ENCODE peak calls at places on chromosomes 12 and 14, in six cellular contexts. One of them, this sample, is unnamed. For H3K4me1, the result is how much of the 10 kb centered on the place peaks cover.

GRCh38 chr12:3600039-3600720 is 109.2 kb downstream of the PRMT8 start:
- DNase-seq in SJCRH30: peak
- DNase-seq in ovary: no peak
- DNase-seq in psoas muscle: no peak
- DNase-seq in CD4-positive, alpha-beta memory T cell: no peak
- DNase-seq in vagina: no peak
- DNase-seq in this sample: no peak

GRCh38 chr14:84080961-84081360 is 1449.0 kb upstream of the FLRT2 start:
- DNase-seq in SJCRH30: no peak
- DNase-seq in ovary: no peak
- DNase-seq in psoas muscle: no peak
- DNase-seq in CD4-positive, alpha-beta memory T cell: no peak
- DNase-seq in vagina: no peak
- DNase-seq in this sample: no peak

GRCh38 chr14:22500954-22501353 is 88.1 kb downstream of the DAD1 start:
- DNase-seq in SJCRH30: no peak
- DNase-seq in ovary: no peak
- DNase-seq in psoas muscle: peak
- DNase-seq in CD4-positive, alpha-beta memory T cell: no peak
- DNase-seq in vagina: no peak
- DNase-seq in this sample: no peak

GRCh38 chr14:38197001-38197760 is 10.5 kb upstream of the SSTR1 start:
- DNase-seq in SJCRH30: no peak
- DNase-seq in ovary: no peak
- DNase-seq in psoas muscle: no peak
- DNase-seq in CD4-positive, alpha-beta memory T cell: peak
- DNase-seq in vagina: no peak
- DNase-seq in this sample: no peak

GRCh38 chr12:14185441-14186192 is 179.9 kb upstream of the ATF7IP start:
- DNase-seq in SJCRH30: peak
- DNase-seq in ovary: no peak
- DNase-seq in psoas muscle: no peak
- DNase-seq in CD4-positive, alpha-beta memory T cell: peak
- DNase-seq in vagina: no peak
- DNase-seq in this sample: no peak

GRCh38 chr12:123519151-123520001 is 14.1 kb downstream of the RILPL1 start:
- DNase-seq in SJCRH30: no peak
- DNase-seq in ovary: no peak
- DNase-seq in psoas muscle: peak
- DNase-seq in CD4-positive, alpha-beta memory T cell: no peak
- DNase-seq in vagina: no peak
- DNase-seq in this sample: peak

GRCh38 chr12:46266869-46267617 is 1.8 kb downstream of the SLC38A1 start:
- DNase-seq in SJCRH30: peak
- DNase-seq in ovary: peak
- DNase-seq in psoas muscle: peak
- DNase-seq in CD4-positive, alpha-beta memory T cell: peak
- DNase-seq in vagina: no peak
- DNase-seq in this sample: peak

GRCh38 chr14:50068496-50068895 is 47.9 kb downstream of the VCPKMT start:
- DNase-seq in SJCRH30: no peak
- DNase-seq in ovary: no peak
- DNase-seq in psoas muscle: no peak
- DNase-seq in CD4-positive, alpha-beta memory T cell: no peak
- DNase-seq in vagina: no peak
- DNase-seq in this sample: no peak

GRCh38 chr14:103207038-103207403 is 83.8 kb downstream of the TNFAIP2 start:
- DNase-seq in SJCRH30: no peak
- DNase-seq in ovary: peak
- DNase-seq in psoas muscle: peak
- DNase-seq in CD4-positive, alpha-beta memory T cell: no peak
- DNase-seq in vagina: no peak
- DNase-seq in this sample: peak

GRCh38 chr14:89399594-89400068 is 17.4 kb downstream of the FOXN3 start:
- DNase-seq in SJCRH30: peak
- DNase-seq in ovary: no peak
- DNase-seq in psoas muscle: no peak
- DNase-seq in CD4-positive, alpha-beta memory T cell: no peak
- DNase-seq in vagina: no peak
- DNase-seq in this sample: no peak

DNA sequence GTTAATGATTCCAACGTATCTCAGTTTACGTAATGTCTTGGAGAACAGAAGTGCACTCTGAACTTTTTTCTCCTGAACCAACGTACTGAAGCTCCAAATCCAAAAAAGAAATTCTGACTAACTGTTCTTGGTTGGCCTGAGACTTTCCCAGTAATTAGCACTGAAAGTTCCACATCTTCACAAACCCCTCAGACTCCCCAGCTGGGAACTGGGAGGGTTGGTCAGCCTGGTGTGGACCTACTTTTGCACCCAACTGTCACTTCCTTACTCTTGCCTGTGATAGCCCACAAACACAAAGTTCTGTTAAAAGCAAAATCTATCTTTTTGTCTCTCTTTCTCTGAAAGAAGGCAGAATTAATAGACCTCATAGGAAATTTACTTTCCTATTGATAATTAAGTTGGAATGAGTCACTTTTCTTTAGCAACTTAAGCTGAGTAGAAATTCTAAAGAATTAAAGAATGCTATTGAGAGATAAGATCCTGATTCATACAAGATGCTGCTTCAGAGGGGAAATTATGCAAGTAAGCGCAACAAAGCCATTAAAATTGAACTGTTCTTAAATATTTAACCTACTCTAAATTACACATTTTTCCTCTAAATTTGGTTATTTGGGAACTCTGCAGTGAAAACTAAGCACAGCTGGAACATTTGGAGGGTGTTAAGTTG is 155.0 kb downstream of the EPS8 start:
- DNase-seq in SJCRH30: no peak
- DNase-seq in ovary: no peak
- DNase-seq in psoas muscle: no peak
- DNase-seq in CD4-positive, alpha-beta memory T cell: no peak
- DNase-seq in vagina: no peak
- DNase-seq in this sample: peak
- H3K27ac ChIP-seq in SJCRH30: no peak
- H3K27ac ChIP-seq in ovary: no peak
- H3K27ac ChIP-seq in psoas muscle: no peak
- H3K27ac ChIP-seq in CD4-positive, alpha-beta memory T cell: no peak
- H3K27ac ChIP-seq in vagina: peak
- H3K27ac ChIP-seq in this sample: no peak

DNA sequence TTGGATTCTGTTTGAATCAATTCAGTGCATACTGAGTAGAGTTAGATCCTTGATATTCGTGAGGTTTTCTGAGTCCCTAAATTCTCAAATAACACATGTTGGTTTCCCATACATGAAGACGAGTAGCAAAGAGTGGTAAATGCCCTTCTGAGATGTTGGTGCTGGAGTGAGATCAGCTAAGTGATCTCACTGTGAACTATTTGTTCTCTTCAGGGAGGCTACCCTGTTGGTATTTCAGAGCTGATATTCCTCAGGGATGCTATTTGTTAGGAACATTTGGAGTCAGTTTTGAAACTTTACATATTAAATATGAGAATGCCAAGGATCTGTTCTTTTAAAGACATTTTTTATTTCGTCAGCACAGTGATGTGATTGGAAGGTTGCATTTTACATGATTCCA is 54.7 kb downstream of the SUSD6 start:
- DNase-seq in SJCRH30: no peak
- DNase-seq in ovary: no peak
- DNase-seq in psoas muscle: no peak
- DNase-seq in CD4-positive, alpha-beta memory T cell: no peak
- DNase-seq in vagina: no peak
- DNase-seq in this sample: no peak
- H3K4me1 ChIP-seq in SJCRH30: under half
- H3K4me1 ChIP-seq in ovary: under half
- H3K4me1 ChIP-seq in psoas muscle: half or more
- H3K4me1 ChIP-seq in CD4-positive, alpha-beta memory T cell: half or more
- H3K4me1 ChIP-seq in vagina: half or more
- H3K4me1 ChIP-seq in this sample: under half

GRCh38 chr14:81452766-81453165 is 52.6 kb upstream of the STON2 start:
- DNase-seq in SJCRH30: peak
- DNase-seq in ovary: no peak
- DNase-seq in psoas muscle: no peak
- DNase-seq in CD4-positive, alpha-beta memory T cell: no peak
- DNase-seq in vagina: no peak
- DNase-seq in this sample: no peak
- H3K4me3 ChIP-seq in SJCRH30: peak
- H3K4me3 ChIP-seq in ovary: no peak
- H3K4me3 ChIP-seq in psoas muscle: peak
- H3K4me3 ChIP-seq in CD4-positive, alpha-beta memory T cell: no peak
- H3K4me3 ChIP-seq in vagina: no peak
- H3K4me3 ChIP-seq in this sample: no peak

GRCh38 chr12:50739611-50740010 is 24.3 kb upstream of the ATF1 start:
- DNase-seq in SJCRH30: no peak
- DNase-seq in ovary: no peak
- DNase-seq in psoas muscle: no peak
- DNase-seq in CD4-positive, alpha-beta memory T cell: no peak
- DNase-seq in vagina: no peak
- DNase-seq in this sample: no peak
- H3K27ac ChIP-seq in SJCRH30: no peak
- H3K27ac ChIP-seq in ovary: no peak
- H3K27ac ChIP-seq in psoas muscle: no peak
- H3K27ac ChIP-seq in CD4-positive, alpha-beta memory T cell: no peak
- H3K27ac ChIP-seq in vagina: no peak
- H3K27ac ChIP-seq in this sample: no peak

GRCh38 chr12:122023339-122024131 is 1.9 kb downstream of the BCL7A start:
- DNase-seq in SJCRH30: peak
- DNase-seq in ovary: peak
- DNase-seq in psoas muscle: peak
- DNase-seq in CD4-positive, alpha-beta memory T cell: no peak
- DNase-seq in vagina: no peak
- DNase-seq in this sample: peak
- H3K4me1 ChIP-seq in SJCRH30: under half
- H3K4me1 ChIP-seq in ovary: under half
- H3K4me1 ChIP-seq in psoas muscle: under half
- H3K4me1 ChIP-seq in CD4-positive, alpha-beta memory T cell: under half
- H3K4me1 ChIP-seq in vagina: under half
- H3K4me1 ChIP-seq in this sample: under half

GRCh38 chr14:20610002-20610765 is 19.0 kb upstream of the RNASE12 start:
- DNase-seq in SJCRH30: peak
- DNase-seq in ovary: peak
- DNase-seq in psoas muscle: peak
- DNase-seq in CD4-positive, alpha-beta memory T cell: peak
- DNase-seq in vagina: no peak
- DNase-seq in this sample: peak

GRCh38 chr14:20613094-20614037 is 22.2 kb upstream of the RNASE12 start:
- DNase-seq in SJCRH30: peak
- DNase-seq in ovary: peak
- DNase-seq in psoas muscle: peak
- DNase-seq in CD4-positive, alpha-beta memory T cell: peak
- DNase-seq in vagina: no peak
- DNase-seq in this sample: peak

GRCh38 chr14:20609215-20610001 is 18.2 kb upstream of the RNASE12 start:
- DNase-seq in SJCRH30: peak
- DNase-seq in ovary: peak
- DNase-seq in psoas muscle: peak
- DNase-seq in CD4-positive, alpha-beta memory T cell: peak
- DNase-seq in vagina: no peak
- DNase-seq in this sample: peak

GRCh38 chr14:20612403-20612802 is 21.2 kb upstream of the RNASE12 start:
- DNase-seq in SJCRH30: no peak
- DNase-seq in ovary: no peak
- DNase-seq in psoas muscle: no peak
- DNase-seq in CD4-positive, alpha-beta memory T cell: no peak
- DNase-seq in vagina: no peak
- DNase-seq in this sample: no peak

GRCh38 chr14:20611277-20611676 is 20.1 kb upstream of the RNASE12 start:
- DNase-seq in SJCRH30: no peak
- DNase-seq in ovary: no peak
- DNase-seq in psoas muscle: no peak
- DNase-seq in CD4-positive, alpha-beta memory T cell: no peak
- DNase-seq in vagina: no peak
- DNase-seq in this sample: no peak
- H3K4me3 ChIP-seq in SJCRH30: no peak
- H3K4me3 ChIP-seq in ovary: no peak
- H3K4me3 ChIP-seq in psoas muscle: peak
- H3K4me3 ChIP-seq in CD4-positive, alpha-beta memory T cell: no peak
- H3K4me3 ChIP-seq in vagina: no peak
- H3K4me3 ChIP-seq in this sample: no peak

GRCh38 chr14:68782091-68782981 is 10.5 kb downstream of the ZFP36L1 start:
- DNase-seq in SJCRH30: no peak
- DNase-seq in ovary: peak
- DNase-seq in psoas muscle: peak
- DNase-seq in CD4-positive, alpha-beta memory T cell: peak
- DNase-seq in vagina: peak
- DNase-seq in this sample: no peak

GRCh38 chr14:68780358-68781160 is 12.3 kb downstream of the ZFP36L1 start:
- DNase-seq in SJCRH30: no peak
- DNase-seq in ovary: peak
- DNase-seq in psoas muscle: peak
- DNase-seq in CD4-positive, alpha-beta memory T cell: peak
- DNase-seq in vagina: peak
- DNase-seq in this sample: peak

GRCh38 chr14:68779761-68780323 is 13.0 kb downstream of the ZFP36L1 start:
- DNase-seq in SJCRH30: no peak
- DNase-seq in ovary: peak
- DNase-seq in psoas muscle: peak
- DNase-seq in CD4-positive, alpha-beta memory T cell: peak
- DNase-seq in vagina: peak
- DNase-seq in this sample: no peak

GRCh38 chr14:68783408-68784297 is 9.2 kb downstream of the ZFP36L1 start:
- DNase-seq in SJCRH30: no peak
- DNase-seq in ovary: peak
- DNase-seq in psoas muscle: peak
- DNase-seq in CD4-positive, alpha-beta memory T cell: no peak
- DNase-seq in vagina: peak
- DNase-seq in this sample: no peak

GRCh38 chr14:68781161-68782021 is 11.5 kb downstream of the ZFP36L1 start:
- DNase-seq in SJCRH30: no peak
- DNase-seq in ovary: peak
- DNase-seq in psoas muscle: peak
- DNase-seq in CD4-positive, alpha-beta memory T cell: peak
- DNase-seq in vagina: peak
- DNase-seq in this sample: no peak
- H3K27ac ChIP-seq in SJCRH30: no peak
- H3K27ac ChIP-seq in ovary: peak
- H3K27ac ChIP-seq in psoas muscle: peak
- H3K27ac ChIP-seq in CD4-positive, alpha-beta memory T cell: peak
- H3K27ac ChIP-seq in vagina: peak
- H3K27ac ChIP-seq in this sample: peak

This sample was measured in right cardiac atrium.